ENCODE peak calls at places on chromosome 16, in ten cellular contexts. F is IMR-90, V is tibial nerve, E is Peyer's patch, S is iPS DF 6.9, X is suprapubic skin, C is K562, Z is left ventricle myocardium inferior, U is heart right ventricle, K is small intestine. M is an unnamed sample. For H3K4me1, the result is how much of the 10 kb centered on the place peaks cover.

GRCh38 chr16:73231969-73232554 is 184.1 kb upstream of the ZFHX3 start:
- DNase-seq in C (no peak), U (no peak), E (no peak), F (no peak), X (no peak), Z (no peak), S (no peak), V (no peak), K (no peak), M (no peak)

GRCh38 chr16:844638-845348 is 44.3 kb upstream of the GNG13 start:
- DNase-seq in F (no peak), K (no peak), C (no peak), U (no peak), X (no peak), S (no peak), Z (no peak), V (no peak), E (no peak), M (no peak)

GRCh38 chr16:87043273-87044030 is 273.7 kb downstream of the C16orf95 start:
- DNase-seq in F (peak), V (no peak), Z (no peak), E (no peak), S (no peak), U (peak), X (no peak), K (no peak), C (no peak), M (no peak)

GRCh38 chr16:852451-853185 is 52.1 kb upstream of the GNG13 start:
- DNase-seq in K (no peak), C (no peak), V (no peak), F (no peak), E (no peak), U (no peak), Z (no peak), X (no peak), S (no peak), M (no peak)

GRCh38 chr16:54285414-54286066 is 1.0 kb downstream of the IRX3 start:
- DNase-seq in E (no peak), C (no peak), K (no peak), X (no peak), S (no peak), Z (peak), V (no peak), U (peak), F (no peak), M (no peak)

GRCh38 chr16:11340710-11341109 is 4.5 kb upstream of the RMI2 start:
- DNase-seq in U (no peak), K (peak), F (no peak), E (no peak), Z (no peak), C (no peak), V (no peak), S (no peak), X (no peak), M (no peak)

GRCh38 chr16:83200005-83200779 is 573.4 kb downstream of the CDH13 start:
- DNase-seq in S (no peak), E (no peak), V (no peak), K (no peak), C (no peak), F (peak), X (no peak), Z (no peak), U (peak), M (no peak)

GRCh38 chr16:72848759-72849664 is 198.9 kb downstream of the ZFHX3 start:
- DNase-seq in F (peak), Z (peak), C (no peak), U (peak), S (no peak), K (peak), V (peak), X (peak), E (peak), M (no peak)

GRCh38 chr16:73183678-73184092 is 135.8 kb upstream of the ZFHX3 start:
- DNase-seq in V (no peak), Z (no peak), X (no peak), E (no peak), S (no peak), K (no peak), C (no peak), F (no peak), U (no peak), M (no peak)

GRCh38 chr16:16025214-16025968 is 76.0 kb downstream of the ABCC1 start:
- DNase-seq in F (peak), U (peak), V (peak), Z (no peak), E (no peak), K (no peak), S (no peak), C (no peak), X (no peak), M (peak)

GRCh38 chr16:75929056-75929455 is 202.8 kb upstream of the CPHXL start:
- DNase-seq in F (peak), S (no peak), E (no peak), V (no peak), Z (no peak), C (no peak), U (no peak), X (no peak), K (no peak), M (no peak)

GRCh38 chr16:8950580-8951077 is 13.1 kb downstream of the USP7 start:
- DNase-seq in K (no peak), X (no peak), E (no peak), Z (no peak), C (no peak), U (no peak), F (peak), V (no peak), S (no peak), M (no peak)

GRCh38 chr16:10616744-10617640 is 36.6 kb upstream of the EMP2 start:
- DNase-seq in K (peak), C (no peak), Z (peak), S (no peak), E (peak), U (peak), F (peak), V (peak), X (peak), M (no peak)

GRCh38 chr16:35011-35775 is 18.2 kb downstream of the POLR3K start:
- DNase-seq in K (no peak), S (no peak), Z (no peak), E (no peak), X (no peak), V (no peak), F (no peak), C (no peak), U (no peak), M (no peak)

GRCh38 chr16:11142951-11143740 is 112.9 kb downstream of the SOCS1 start:
- DNase-seq in V (no peak), E (peak), C (no peak), S (no peak), X (no peak), Z (no peak), F (no peak), U (no peak), K (no peak), M (no peak)

GRCh38 chr16:68255712-68256111 is 8.6 kb upstream of the SLC7A6 start:
- DNase-seq in K (no peak), V (no peak), F (no peak), E (no peak), U (no peak), X (no peak), C (no peak), Z (no peak), S (no peak), M (no peak)

GRCh38 chr16:68259007-68259406 is 5.3 kb upstream of the SLC7A6 start:
- DNase-seq in Z (no peak), E (no peak), K (no peak), C (no peak), X (no peak), V (no peak), F (no peak), U (no peak), S (no peak), M (no peak)

GRCh38 chr16:68259421-68259820 is 4.9 kb upstream of the SLC7A6 start:
- DNase-seq in E (no peak), V (no peak), F (peak), Z (peak), U (no peak), K (no peak), C (no peak), X (no peak), S (no peak), M (no peak)

GRCh38 chr16:68257906-68258800 is 6.2 kb upstream of the SLC7A6 start:
- DNase-seq in F (peak), E (peak), S (no peak), C (no peak), U (no peak), K (peak), Z (peak), X (no peak), V (no peak), M (no peak)

DNA sequence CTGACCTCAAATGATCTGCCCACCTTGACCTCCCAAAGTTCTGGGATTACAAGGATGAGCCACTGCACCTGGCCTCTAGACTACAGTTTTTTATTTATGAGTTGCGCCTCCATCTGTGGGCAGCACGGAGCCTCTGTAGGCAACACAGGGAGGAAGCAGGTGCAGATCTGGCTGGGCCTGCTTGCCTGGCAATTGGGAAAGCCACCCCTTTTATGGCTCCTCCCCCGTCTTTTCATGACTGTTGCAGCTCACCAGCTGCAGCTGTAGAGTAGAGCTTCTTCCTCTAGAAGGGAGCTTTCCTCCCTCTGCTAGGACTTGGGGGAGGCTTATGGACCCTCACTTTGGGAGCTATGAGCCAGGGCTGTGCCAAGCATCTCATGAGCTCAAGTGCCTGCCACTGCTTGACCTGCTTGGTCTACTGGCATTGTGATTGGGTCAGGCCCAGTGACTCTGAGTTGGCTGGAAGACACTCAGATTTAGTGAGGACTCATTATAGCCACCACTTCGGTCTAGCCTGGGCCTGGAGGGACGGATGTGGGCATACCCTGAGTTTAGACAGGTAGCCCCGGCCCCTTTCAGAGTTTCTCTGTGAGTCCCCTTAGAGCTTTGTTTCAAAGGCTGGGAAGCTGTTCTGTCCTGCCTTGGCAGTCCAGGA is 6.9 kb upstream of the SLC7A6 start:
- DNase-seq in Z (no peak), V (no peak), U (no peak), K (peak), X (no peak), E (no peak), S (no peak), F (peak), C (no peak), M (no peak)
- H3K4me1 ChIP-seq in Z (half or more), V (under half), U (under half), K (under half), X (under half), E (under half), S (under half), F (under half), C (under half), M (under half)

GRCh38 chr16:14374451-14375131 is 255.5 kb downstream of the PARN start:
- DNase-seq in U (no peak), F (no peak), K (no peak), E (no peak), Z (no peak), X (no peak), S (no peak), V (no peak), C (no peak), M (no peak)

GRCh38 chr16:14371778-14372431 is 258.2 kb downstream of the PARN start:
- DNase-seq in X (no peak), E (no peak), Z (no peak), F (no peak), K (no peak), U (no peak), C (peak), S (no peak), V (no peak), M (no peak)

GRCh38 chr16:14373901-14374300 is 256.2 kb downstream of the PARN start:
- DNase-seq in X (no peak), C (no peak), U (no peak), S (no peak), Z (no peak), F (no peak), V (no peak), E (no peak), K (no peak), M (no peak)

GRCh38 chr16:14372471-14372870 is 257.6 kb downstream of the PARN start:
- DNase-seq in F (no peak), K (no peak), Z (no peak), E (no peak), C (no peak), U (no peak), S (no peak), V (no peak), X (no peak), M (no peak)

GRCh38 chr16:14373406-14373805 is 256.7 kb downstream of the PARN start:
- DNase-seq in E (no peak), K (no peak), U (no peak), V (no peak), F (no peak), Z (no peak), C (no peak), S (no peak), X (no peak), M (no peak)
- H3K4me1 ChIP-seq in E (under half), K (under half), U (under half), V (under half), F (under half), Z (under half), C (under half), S (under half), X (under half), M (under half)

DNA sequence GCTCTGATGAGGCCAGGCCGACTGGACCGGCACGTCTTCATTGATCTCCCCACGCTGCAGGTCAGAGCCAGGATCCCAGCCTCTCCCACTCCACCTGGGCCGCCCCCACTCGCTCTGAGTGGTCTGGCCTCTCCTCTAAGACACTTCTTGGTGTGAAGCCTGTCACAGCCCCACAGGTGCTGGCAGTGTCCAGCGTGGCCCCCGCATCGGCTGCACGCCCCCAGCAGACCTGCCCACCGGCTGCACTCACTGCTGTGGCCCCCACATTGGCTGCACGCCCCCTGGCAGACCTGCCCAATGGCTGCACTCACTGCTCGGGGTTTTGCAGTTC is 15.8 kb upstream of the RPL13 start:
- DNase-seq in U (no peak), K (no peak), S (no peak), V (no peak), X (no peak), F (no peak), E (no peak), Z (no peak), C (no peak), M (no peak)
- H3K4me1 ChIP-seq in U (under half), K (under half), S (under half), V (under half), X (under half), F (under half), E (under half), Z (under half), C (under half), M (under half)

DNA sequence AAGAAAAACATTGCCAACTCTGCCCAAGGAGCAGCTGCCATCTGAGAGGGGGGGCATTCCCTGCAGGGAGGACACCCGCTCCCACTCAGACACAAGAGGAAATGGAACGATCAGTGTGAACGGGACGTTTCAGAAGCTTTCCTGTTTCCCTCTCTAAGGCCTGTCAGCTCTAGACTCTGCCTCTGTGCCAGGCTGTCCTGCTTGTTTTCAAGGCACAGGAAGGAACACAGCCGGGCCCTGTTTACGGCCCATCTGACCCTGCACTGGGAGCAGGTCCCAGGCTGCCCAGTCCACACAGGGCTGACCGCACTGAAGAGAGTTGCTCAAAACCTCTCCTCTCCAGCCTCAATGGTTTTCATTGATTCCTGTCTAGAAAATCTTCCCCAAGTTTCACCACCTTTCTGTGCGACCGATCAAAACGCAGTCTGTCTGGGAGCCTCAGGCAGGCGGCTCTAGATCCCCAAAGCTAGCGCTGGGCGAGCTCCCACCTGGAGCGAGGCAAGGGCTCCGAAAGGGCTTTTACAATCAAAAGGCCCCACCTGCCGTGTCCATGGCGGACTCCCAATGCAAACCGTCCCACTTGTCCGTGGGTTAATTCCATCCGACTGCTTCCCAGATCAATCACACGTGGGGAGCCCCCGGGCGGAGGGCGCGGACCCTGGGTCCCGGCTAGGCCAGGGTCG is 1.5 kb downstream of the PIEZO1 start:
- DNase-seq in F (peak), Z (no peak), X (no peak), C (no peak), V (peak), K (no peak), E (peak), U (no peak), S (no peak), M (no peak)
- H3K4me1 ChIP-seq in F (under half), Z (half or more), X (half or more), C (under half), V (half or more), K (under half), E (half or more), U (under half), S (under half), M (half or more)

GRCh38 chr16:81279375-81279774 is 35.4 kb upstream of the GAN start:
- DNase-seq in C (no peak), S (no peak), E (no peak), Z (no peak), F (peak), K (no peak), V (no peak), U (no peak), X (no peak), M (no peak)
- H3K4me1 ChIP-seq in C (under half), S (under half), E (under half), Z (under half), F (under half), K (under half), V (under half), U (under half), X (under half), M (under half)